ENCODE peak calls at places on chromosomes 11 and 22, in ten cellular contexts. Y is fibroblast of lung; N is pancreas; E is tibial nerve; S is ovary; Z is heart left ventricle; F is CD8-positive, alpha-beta T cell; U is Caco-2; G is mammary epithelial cell; X is AG04450. T is an unnamed sample.

GRCh38 chr22:41857160-41857859 is 24.4 kb downstream of the SREBF2 start:
- DNase-seq in S (no peak), F (peak; percentile 31), U (peak; percentile 71), N (no peak), Z (peak; percentile 40), E (no peak), Y (peak; percentile 77), X (no peak), G (peak; percentile 88), T (peak; percentile 77)

GRCh38 chr11:47905358-47906059 is 57.4 kb upstream of the NUP160 start:
- DNase-seq in F (no peak), Y (peak; percentile 75), E (no peak), X (no peak), U (no peak), N (no peak), Z (no peak), G (no peak), S (no peak), T (peak; percentile 88)

GRCh38 chr11:47467372-47467771 is 18.4 kb upstream of the RAPSN start:
- DNase-seq in E (no peak), Y (no peak), X (no peak), N (no peak), F (no peak), S (peak; percentile 42), G (no peak), U (no peak), Z (no peak), T (no peak)

GRCh38 chr11:122983438-122984185 is 2.0 kb upstream of the BSX start:
- DNase-seq in G (no peak), S (no peak), U (no peak), E (no peak), F (no peak), N (no peak), Y (no peak), Z (no peak), X (no peak), T (no peak)

GRCh38 chr11:18013790-18014507 is 1.1 kb upstream of the SERGEF start:
- DNase-seq in S (no peak), F (no peak), U (peak; percentile 14), G (no peak), Y (no peak), X (no peak), Z (no peak), N (no peak), E (no peak), T (peak; percentile 12)

GRCh38 chr22:44758970-44759365 is 6.6 kb downstream of the ARHGAP8 start:
- DNase-seq in N (no peak), G (no peak), S (no peak), Z (no peak), Y (no peak), E (no peak), X (no peak), U (no peak), F (no peak), T (no peak)

GRCh38 chr11:4551346-4551979 is 6.5 kb downstream of the OR52M1 start:
- DNase-seq in U (no peak), Z (no peak), N (no peak), X (no peak), Y (no peak), E (no peak), S (no peak), G (no peak), F (no peak), T (peak; percentile 13)

GRCh38 chr11:68149417-68149816 is 28.2 kb upstream of the CHKA start:
- DNase-seq in F (no peak), N (no peak), Z (no peak), X (no peak), S (no peak), E (no peak), Y (no peak), U (no peak), G (no peak), T (no peak)

GRCh38 chr11:86741489-86742435 is 58.6 kb upstream of the PRSS23 start:
- DNase-seq in F (no peak), E (no peak), X (no peak), G (peak; percentile 89), S (no peak), N (no peak), Y (peak; percentile 95), U (peak; percentile 53), Z (no peak), T (peak; percentile 91)

GRCh38 chr22:39289445-39290247 is 29.8 kb downstream of the RPL3 start:
- DNase-seq in Y (no peak), F (no peak), E (no peak), U (no peak), G (no peak), Z (no peak), N (peak; percentile 59), S (no peak), X (no peak), T (no peak)

GRCh38 chr11:44997566-44997965 is 46.9 kb upstream of the TP53I11 start:
- DNase-seq in N (no peak), Z (no peak), U (no peak), F (no peak), X (no peak), S (no peak), Y (no peak), G (no peak), E (no peak), T (no peak)

GRCh38 chr11:10394229-10395100 is 60.6 kb upstream of the AMPD3 start:
- DNase-seq in G (no peak), X (no peak), Y (peak; percentile 79), E (no peak), N (no peak), S (no peak), U (peak; percentile 84), Z (no peak), F (no peak), T (peak; percentile 17)

GRCh38 chr11:118988280-118988679 is 9.7 kb upstream of the CENATAC start:
- DNase-seq in N (no peak), Y (no peak), G (peak; percentile 95), Z (no peak), F (no peak), S (no peak), U (no peak), X (no peak), E (no peak), T (no peak)

GRCh38 chr22:35743466-35743865 is 25.8 kb downstream of the APOL5 start:
- DNase-seq in N (no peak), F (no peak), X (no peak), Z (no peak), Y (peak; percentile 13), U (no peak), S (no peak), G (no peak), E (no peak), T (peak; percentile 41)

GRCh38 chr22:45626198-45626651 is 45.4 kb upstream of the ATXN10 start:
- DNase-seq in X (no peak), E (no peak), Y (no peak), U (no peak), S (no peak), Z (no peak), N (peak; percentile 50), G (peak; percentile 91), F (no peak), T (no peak)

GRCh38 chr11:73272680-73273038 is 521 bp downstream of the P2RY6 start:
- DNase-seq in U (no peak), S (no peak), F (no peak), E (no peak), N (no peak), Y (no peak), G (no peak), X (no peak), Z (no peak), T (no peak)

DNA sequence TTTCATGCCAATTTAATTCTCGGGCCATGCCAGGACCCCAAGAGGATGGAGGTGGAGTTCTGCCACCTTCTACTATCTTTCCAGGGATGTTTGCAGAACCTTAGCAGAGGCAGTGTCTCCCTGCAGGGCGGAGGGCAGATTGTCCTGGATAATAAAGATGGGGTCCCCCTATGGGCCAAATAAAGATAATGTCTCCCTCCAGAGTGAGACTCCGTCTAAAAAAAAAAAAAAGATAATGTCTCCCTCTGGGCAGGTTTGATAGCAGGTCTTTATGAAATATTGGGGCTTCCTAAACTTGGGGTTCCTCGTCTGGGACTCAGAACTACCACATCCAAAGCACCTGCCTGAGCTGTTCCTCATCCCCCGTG is 27.2 kb upstream of the SYT8 start:
- DNase-seq in N (no peak), U (peak; percentile 53), X (no peak), G (no peak), Z (no peak), E (no peak), S (no peak), F (no peak), Y (no peak), T (no peak)
- TF ChIP-seq CTCF in N (no peak), U (peak; percentile 46), X (no peak), G (no peak), Z (no peak), E (no peak), S (no peak), F (no peak), Y (peak; percentile 9), T (peak; percentile 10)

DNA sequence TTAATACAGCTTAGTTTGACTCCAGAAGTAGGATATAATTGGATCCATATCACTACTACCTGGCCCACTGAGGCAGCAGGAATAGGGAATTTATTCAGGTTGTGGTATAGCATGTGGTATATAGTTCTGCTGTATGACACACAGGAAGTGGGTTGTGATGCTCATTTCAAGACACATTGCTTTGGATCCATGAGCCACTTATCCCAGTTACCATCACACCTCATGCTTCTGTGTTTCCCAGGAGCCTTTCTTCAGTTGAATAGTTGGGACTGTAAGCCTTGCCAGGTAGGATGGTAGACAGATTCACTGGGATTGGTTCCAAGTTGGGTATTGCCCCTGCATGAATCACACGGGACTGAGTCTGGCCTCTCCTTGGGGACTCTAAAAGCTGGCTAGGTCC is 9.9 kb upstream of the SLC37A2 start:
- DNase-seq in U (no peak), Z (no peak), Y (no peak), X (no peak), N (no peak), F (no peak), G (peak; percentile 35), E (no peak), S (no peak), T (no peak)
- H3K4me3 ChIP-seq in U (no peak overlapping the region), Z (no peak overlapping the region), Y (no peak overlapping the region), X (no peak overlapping the region), N (no peak overlapping the region), F (no peak overlapping the region), G (no peak overlapping the region), E (no peak overlapping the region), S (no peak overlapping the region), T (no peak overlapping the region)

DNA sequence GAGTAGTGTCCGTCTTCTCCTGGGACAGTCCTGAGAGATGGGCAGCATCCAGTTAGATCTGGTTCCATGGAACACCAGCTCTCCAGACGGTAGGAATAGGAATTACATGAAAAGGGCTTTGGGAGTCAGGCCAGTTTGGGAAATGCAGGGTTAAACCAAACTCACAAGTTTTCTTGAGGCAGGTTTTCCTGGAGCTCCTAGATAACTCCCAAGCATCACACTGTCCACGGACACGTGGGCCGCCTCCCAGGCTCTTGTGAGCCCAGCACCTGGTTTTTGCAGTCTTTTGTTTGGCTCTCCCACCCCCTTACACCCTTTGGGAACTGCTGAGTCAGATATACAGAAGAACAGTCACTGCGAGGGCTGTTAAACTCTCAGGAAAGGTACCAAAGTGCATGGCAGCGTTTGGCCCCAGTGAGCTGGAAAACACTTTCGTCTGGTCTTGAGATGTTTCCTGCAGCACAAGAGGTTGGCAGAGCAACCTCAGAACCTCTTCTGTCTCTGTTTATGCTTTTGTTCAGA is 90.0 kb downstream of the BCR start:
- DNase-seq in U (no peak), S (no peak), X (no peak), G (no peak), Y (no peak), F (no peak), E (no peak), Z (no peak), N (no peak), T (peak; percentile 24)
- TF ChIP-seq CTCF in U (no peak), S (no peak), X (peak; percentile 42), G (no peak), Y (peak; percentile 54), F (no peak), E (no peak), Z (no peak), N (no peak), T (peak; percentile 53)

GRCh38 chr11:65415499-65416340 is 6.9 kb upstream of the NEAT1 start:
- DNase-seq in Y (no peak), E (peak; percentile 14), Z (peak; percentile 19), U (no peak), S (peak; percentile 35), N (peak; percentile 43), X (no peak), G (no peak), F (no peak), T (no peak)
- H3K4me3 ChIP-seq in Y (peak overlapping the region; percentile 6), E (no peak overlapping the region), Z (peak overlapping the region; percentile 91), U (no peak overlapping the region), S (peak overlapping the region; percentile 86), N (peak overlapping the region; percentile 14), X (peak overlapping the region; percentile 44), G (no peak overlapping the region), F (peak overlapping the region; percentile 76), T (peak overlapping the region; percentile 39)

T was measured in choroid plexus epithelial cell.